ENCODE peak calls at places on chromosomes 3 and 15, in six cellular contexts. M is SJSA1, Y is brain microvascular endothelial cell, V is astrocyte of the cerebellum, N is astrocyte, X is cardiac fibroblast. A is an unnamed sample.

GRCh38 chr3:10205461-10206165 is 40.9 kb downstream of the IRAK2 start:
- DNase-seq in N (peak), Y (peak), X (peak), M (peak), V (peak), A (peak)

GRCh38 chr3:193978446-193978845 is 157.5 kb upstream of the HES1 start:
- DNase-seq in Y (no peak), N (peak), V (no peak), M (no peak), X (no peak), A (no peak)

GRCh38 chr3:125145751-125146475 is 66.6 kb downstream of the SLC12A8 start:
- DNase-seq in N (no peak), X (peak), Y (no peak), V (no peak), M (no peak), A (no peak)

GRCh38 chr15:40075298-40076044 is 33.2 kb downstream of the BMF start:
- DNase-seq in M (no peak), N (no peak), X (no peak), V (no peak), Y (no peak), A (no peak)

GRCh38 chr3:152198655-152199054 is 70.1 kb upstream of the MBNL1 start:
- DNase-seq in N (no peak), X (no peak), Y (no peak), M (no peak), V (no peak), A (no peak)

GRCh38 chr3:165526367-165526766 is 310.9 kb downstream of the BCHE start:
- DNase-seq in V (no peak), M (no peak), Y (no peak), N (no peak), X (no peak), A (no peak)

GRCh38 chr3:187049462-187050101 is 89.7 kb downstream of the RPL39L start:
- DNase-seq in X (no peak), N (no peak), Y (no peak), V (no peak), M (no peak), A (no peak)

GRCh38 chr3:88137836-88138235 is 11.9 kb upstream of the C3orf38 start:
- DNase-seq in N (no peak), X (no peak), V (no peak), Y (no peak), M (no peak), A (peak)

GRCh38 chr3:187063286-187064081 is 75.8 kb downstream of the RPL39L start:
- DNase-seq in V (no peak), Y (no peak), M (no peak), N (peak), X (peak), A (peak)

GRCh38 chr3:167497903-167498302 is 24.1 kb upstream of the SERPINI2 start:
- DNase-seq in X (no peak), Y (no peak), M (no peak), V (no peak), N (no peak), A (no peak)

GRCh38 chr15:83671603-83672002 is 17.7 kb downstream of the ADAMTSL3 start:
- DNase-seq in Y (no peak), N (no peak), V (no peak), X (no peak), M (no peak), A (no peak)

GRCh38 chr3:110210261-110210660 is 861.4 kb upstream of the NECTIN3 start:
- DNase-seq in N (no peak), M (no peak), V (no peak), Y (no peak), X (no peak), A (no peak)

GRCh38 chr3:48897401-48898376 is 993 bp downstream of the SLC25A20 start:
- DNase-seq in M (no peak), Y (no peak), X (peak), V (no peak), N (no peak), A (no peak)

GRCh38 chr15:51493892-51494291 is 128.7 kb downstream of the DMXL2 start:
- DNase-seq in Y (no peak), M (no peak), N (peak), X (peak), V (no peak), A (no peak)

GRCh38 chr15:69713726-69714559 is 261.3 kb downstream of the RPLP1 start:
- DNase-seq in Y (no peak), M (no peak), N (no peak), V (no peak), X (no peak), A (no peak)

GRCh38 chr15:95432878-95433405 is 897.6 kb upstream of the NR2F2 start:
- DNase-seq in Y (no peak), N (no peak), M (no peak), V (no peak), X (no peak), A (no peak)

GRCh38 chr15:57133127-57133968 is 214.9 kb downstream of the TCF12 start:
- DNase-seq in M (no peak), X (no peak), N (peak), V (peak), Y (no peak), A (no peak)

GRCh38 chr3:123027292-123028232 is at the start of gene SEMA5B:
- DNase-seq in N (no peak), M (no peak), Y (no peak), V (no peak), X (peak), A (no peak)

GRCh38 chr15:83999396-84000120 is 236.0 kb upstream of the GOLGA6L4 start:
- DNase-seq in X (no peak), V (no peak), M (no peak), Y (no peak), N (peak), A (peak)

GRCh38 chr3:195914648-195915473 is 6.5 kb upstream of the TNK2 start:
- DNase-seq in M (peak), V (peak), X (peak), N (peak), Y (peak), A (peak)

GRCh38 chr3:53624467-53624866 is 130.1 kb downstream of the CACNA1D start:
- DNase-seq in N (no peak), M (no peak), Y (no peak), X (no peak), V (no peak), A (no peak)

GRCh38 chr3:132549890-132550578 is 47.0 kb upstream of the ACKR4 start:
- DNase-seq in M (no peak), Y (peak), N (peak), V (peak), X (peak), A (peak)

GRCh38 chr15:66654718-66655375 is 47.2 kb upstream of the SMAD6 start:
- DNase-seq in X (no peak), N (no peak), V (no peak), Y (no peak), M (no peak), A (no peak)

GRCh38 chr3:141955163-141955562 is 78.7 kb downstream of the ATP1B3 start:
- DNase-seq in N (peak), V (peak), X (no peak), M (no peak), Y (peak), A (no peak)

GRCh38 chr3:190558796-190559195 is 44.9 kb downstream of the IL1RAP start:
- DNase-seq in M (no peak), Y (no peak), V (no peak), X (no peak), N (no peak), A (no peak)

GRCh38 chr15:74006774-74007639 is 12.5 kb downstream of the PML start:
- DNase-seq in V (no peak), N (no peak), M (no peak), X (no peak), Y (no peak), A (no peak)

GRCh38 chr3:54696313-54696712 is 231.5 kb downstream of the LRTM1 start:
- DNase-seq in X (no peak), V (no peak), N (peak), Y (no peak), M (no peak), A (no peak)

GRCh38 chr15:63722144-63722543 is 111.6 kb downstream of the HERC1 start:
- DNase-seq in M (no peak), X (no peak), V (no peak), N (no peak), Y (no peak), A (no peak)

GRCh38 chr15:58243083-58243482 is 104.9 kb downstream of the AQP9 start:
- DNase-seq in Y (no peak), M (no peak), X (no peak), V (no peak), N (no peak), A (no peak)

GRCh38 chr3:70000563-70001081 is 1.1 kb downstream of the SAMMSON start:
- DNase-seq in Y (no peak), V (no peak), M (no peak), X (no peak), N (no peak), A (no peak)

GRCh38 chr3:99084825-99085224 is 183.3 kb upstream of the DCBLD2 start:
- DNase-seq in V (no peak), N (peak), X (no peak), Y (no peak), M (no peak), A (peak)

GRCh38 chr15:73996939-73997338 is 2.4 kb downstream of the PML start:
- DNase-seq in N (no peak), X (peak), Y (peak), M (no peak), V (no peak), A (no peak)

GRCh38 chr3:149830902-149831301 is 17.9 kb downstream of the RNF13 start:
- DNase-seq in Y (no peak), M (no peak), V (no peak), X (no peak), N (no peak), A (no peak)

GRCh38 chr3:119195151-119195476 is 21.7 kb downstream of the UPK1B start:
- DNase-seq in N (no peak), V (no peak), M (no peak), Y (no peak), X (no peak), A (no peak)
- H3K4me3 ChIP-seq in N (no peak), V (no peak), M (no peak), Y (no peak), X (no peak), A (no peak)

GRCh38 chr15:64905119-64905831 is 6.4 kb upstream of the ANKDD1A start:
- DNase-seq in N (peak), V (no peak), Y (peak), X (peak), M (peak), A (no peak)
- H3K4me3 ChIP-seq in N (peak), V (peak), Y (peak), X (peak), M (no peak), A (peak)

GRCh38 chr3:20027136-20027535 is 13.1 kb upstream of the KAT2B start:
- DNase-seq in M (no peak), N (no peak), X (no peak), V (no peak), Y (no peak), A (no peak)
- H3K4me3 ChIP-seq in M (no peak), N (no peak), X (no peak), V (no peak), Y (no peak), A (no peak)

GRCh38 chr3:175335229-175335628 is 476.1 kb downstream of the NAALADL2 start:
- DNase-seq in X (no peak), V (no peak), M (no peak), Y (no peak), N (peak), A (no peak)

GRCh38 chr3:175338775-175339535 is 479.8 kb downstream of the NAALADL2 start:
- DNase-seq in Y (peak), N (peak), M (peak), V (peak), X (peak), A (peak)

GRCh38 chr3:175337631-175338030 is 478.5 kb downstream of the NAALADL2 start:
- DNase-seq in V (no peak), N (no peak), Y (no peak), M (no peak), X (no peak), A (no peak)

GRCh38 chr3:175340338-175341015 is 481.3 kb downstream of the NAALADL2 start:
- DNase-seq in Y (no peak), V (no peak), X (no peak), N (no peak), M (no peak), A (no peak)

DNA sequence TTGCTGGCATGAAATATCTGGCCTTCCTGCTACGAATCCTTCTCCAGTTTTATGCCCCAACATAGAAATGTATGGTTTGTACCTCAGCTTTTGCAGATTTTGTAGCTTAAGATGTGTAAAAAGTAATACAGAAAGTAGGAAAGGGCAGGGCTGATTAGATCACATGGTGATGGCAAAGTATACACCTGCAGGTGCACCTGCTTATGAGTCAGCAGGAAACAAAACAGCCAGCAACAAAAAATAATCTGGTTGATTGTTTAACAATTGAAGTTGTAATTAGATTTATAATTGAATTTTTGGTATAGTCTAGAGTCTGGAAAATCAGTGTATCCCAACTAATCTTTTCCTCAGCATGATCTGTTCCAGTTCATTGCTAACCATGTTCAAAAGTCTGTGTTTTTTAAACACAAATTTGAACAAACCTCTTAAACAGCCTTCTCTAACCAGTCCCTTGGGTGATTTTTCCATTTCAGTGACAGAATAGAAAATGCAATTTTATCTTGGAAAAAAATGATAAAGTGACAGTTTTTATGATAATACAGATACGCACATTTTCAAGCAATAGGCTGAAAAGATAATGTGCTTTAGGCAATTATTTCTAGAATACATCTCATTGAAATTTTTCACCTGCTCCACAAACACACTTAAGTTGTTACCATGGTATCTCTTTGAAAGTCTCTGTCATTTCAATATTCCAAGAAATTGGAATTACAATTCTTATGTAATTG is 477.4 kb downstream of the NAALADL2 start:
- DNase-seq in X (no peak), M (no peak), V (no peak), Y (no peak), N (no peak), A (no peak)
- H3K4me3 ChIP-seq in X (no peak), M (no peak), V (no peak), Y (no peak), N (no peak), A (no peak)

GRCh38 chr15:92974183-92974915 is 74.2 kb downstream of the CHD2 start:
- DNase-seq in N (no peak), V (no peak), M (no peak), X (no peak), Y (no peak), A (no peak)
- H3K4me3 ChIP-seq in N (no peak), V (no peak), M (no peak), X (no peak), Y (no peak), A (no peak)

DNA sequence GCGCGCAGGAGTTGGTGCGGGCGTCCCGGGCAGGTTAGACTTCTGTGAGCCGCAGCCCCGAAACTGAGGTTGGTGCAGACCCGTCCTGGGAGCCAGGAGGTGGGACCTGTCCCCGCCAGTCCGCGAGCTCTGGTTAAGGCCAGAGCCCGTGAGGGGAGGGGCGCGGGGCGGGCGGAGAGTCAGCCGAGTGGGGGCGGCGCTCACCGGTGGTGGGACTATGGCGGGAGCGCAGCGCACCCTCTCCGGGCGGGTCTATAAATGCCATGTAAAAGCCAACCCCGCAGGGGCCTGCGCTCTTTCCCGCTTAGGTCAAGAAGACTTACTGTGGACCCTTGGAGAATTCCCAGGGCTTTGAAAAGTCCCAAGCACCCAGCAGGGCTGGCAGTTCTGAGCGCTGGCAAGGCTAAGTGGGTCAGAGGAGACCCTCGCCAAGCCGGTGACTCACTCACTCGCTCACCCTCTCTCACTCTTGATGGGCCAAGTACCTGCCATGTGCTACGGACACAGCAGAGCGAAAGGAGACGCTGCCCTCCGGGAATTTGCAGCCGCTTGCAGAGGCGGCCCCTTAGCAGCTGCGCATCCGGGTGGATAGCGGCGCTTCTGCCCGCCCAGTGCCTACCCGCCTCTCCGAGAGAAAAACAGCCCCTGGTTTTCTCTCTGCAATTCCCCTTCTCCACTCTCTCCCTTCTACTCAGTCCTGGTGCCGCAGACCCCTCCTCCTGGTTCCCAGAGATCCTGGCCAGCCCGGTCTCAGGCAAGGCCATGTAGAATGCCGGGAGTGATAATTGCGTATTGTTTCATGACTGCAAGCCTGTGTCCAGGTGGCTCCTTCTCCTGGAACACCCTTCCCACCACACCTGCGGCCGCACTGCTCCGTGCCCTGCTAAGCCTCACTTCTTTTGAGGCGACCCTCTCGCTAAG is at the start of gene ALDH1L1:
- DNase-seq in M (no peak), Y (no peak), X (peak), N (peak), V (peak), A (peak)
- H3K4me3 ChIP-seq in M (no peak), Y (peak), X (peak), N (peak), V (peak), A (peak)